ENCODE peak calls at places on chromosomes 12 and 14, in four cellular contexts. U is iPS-NIHi11, X is GM13977, O is glutamatergic neuron. Z is an unnamed sample.

GRCh38 chr12:107091989-107092641 is 1.2 kb downstream of the CRY1 start:
- DNase-seq in X (peak; percentile 28), U (peak; percentile 78), O (no peak), Z (peak; percentile 72)

GRCh38 chr14:58298880-58299664 is 717 bp downstream of the ARID4A start:
- DNase-seq in O (peak; percentile 53), X (peak; percentile 64), U (peak; percentile 52), Z (no peak)

GRCh38 chr12:1171657-1172056 is 180.6 kb downstream of the ERC1 start:
- DNase-seq in U (no peak), X (no peak), O (no peak), Z (no peak)

GRCh38 chr14:102138935-102139247 is 806 bp upstream of the WDR20 start:
- DNase-seq in O (no peak), U (no peak), X (no peak), Z (no peak)

GRCh38 chr12:60100852-60101251 is 505.0 kb downstream of the SLC16A7 start:
- DNase-seq in O (no peak), U (no peak), X (no peak), Z (no peak)

GRCh38 chr14:70666364-70666691 is 24.6 kb downstream of the TTC9 start:
- DNase-seq in U (no peak), X (no peak), O (no peak), Z (no peak)

GRCh38 chr14:73712071-73712506 is 2.1 kb downstream of the PNMA1 start:
- DNase-seq in U (no peak), O (no peak), X (peak; percentile 15), Z (no peak)

GRCh38 chr14:94679941-94680340 is 67.8 kb downstream of the SERPINA3 start:
- DNase-seq in X (no peak), U (no peak), O (no peak), Z (no peak)

GRCh38 chr14:59707778-59708635 is 131.4 kb upstream of the CCDC175 start:
- DNase-seq in U (no peak), X (no peak), O (no peak), Z (no peak)

GRCh38 chr14:89630096-89630829 is 213.2 kb upstream of the FOXN3 start:
- DNase-seq in X (no peak), U (no peak), O (peak; percentile 78), Z (no peak)

GRCh38 chr12:13101854-13102375 is 1.6 kb downstream of the GSG1 start:
- DNase-seq in U (peak; percentile 16), X (no peak), O (no peak), Z (no peak)

GRCh38 chr14:100534528-100535286 is 52.5 kb downstream of the BEGAIN start:
- DNase-seq in X (peak; percentile 14), U (no peak), O (peak; percentile 13), Z (no peak)

GRCh38 chr12:100170313-100170858 is 27.7 kb upstream of the BLTP3B start:
- DNase-seq in X (no peak), O (no peak), U (no peak), Z (no peak)

GRCh38 chr14:99757331-99758070 is 35.7 kb upstream of the EML1 start:
- DNase-seq in X (no peak), O (no peak), U (no peak), Z (no peak)

GRCh38 chr14:33163109-33163508 is 224.4 kb downstream of the NPAS3 start:
- DNase-seq in U (no peak), O (no peak), X (no peak), Z (no peak)

Z was measured in iPS DF 19.7.